ENCODE peak calls at places on chromosomes 13 and 19, in ten cellular contexts. O is pancreas; U is IMR-90; I is Calu3; W is activated CD8-positive, alpha-beta T cell treated with anti-CD3 and anti-CD28 coated beads for 36 hours; C is cardiac muscle cell; R is fibroblast of lung; A is AG09319; K is B cell; J is right lobe of liver. P is an unnamed sample.

GRCh38 chr19:58516964-58517833 is 2.4 kb downstream of the ZBTB45 start:
- DNase-seq in A (no peak), W (no peak), O (no peak), R (no peak), I (no peak), C (no peak), K (no peak), J (no peak), U (no peak), P (no peak)

GRCh38 chr13:25687622-25688225 is 315.9 kb downstream of the ATP8A2 start:
- DNase-seq in J (no peak), O (no peak), U (no peak), K (no peak), C (peak; percentile 23), A (no peak), W (no peak), I (no peak), R (peak; percentile 35), P (no peak)

GRCh38 chr13:108877300-108877699 is 247.9 kb downstream of the MYO16 start:
- DNase-seq in O (no peak), K (no peak), U (peak; percentile 51), A (no peak), I (no peak), C (no peak), J (no peak), R (peak; percentile 26), W (no peak), P (no peak)

GRCh38 chr19:41993612-41994483 is at the start of gene ATP1A3:
- DNase-seq in I (peak; percentile 78), K (peak; percentile 84), O (peak; percentile 25), W (peak; percentile 72), U (peak; percentile 21), R (peak; percentile 30), J (no peak), C (peak; percentile 60), A (no peak), P (peak; percentile 47)

GRCh38 chr19:58056261-58056660 is 2.8 kb upstream of the ZNF135 start:
- DNase-seq in C (no peak), J (no peak), A (no peak), U (no peak), W (no peak), R (no peak), O (no peak), K (no peak), I (no peak), P (no peak)

GRCh38 chr13:95235944-95236343 is 65.3 kb downstream of the ABCC4 start:
- DNase-seq in J (no peak), W (no peak), O (no peak), U (no peak), C (no peak), A (no peak), K (no peak), I (no peak), R (no peak), P (no peak)

GRCh38 chr13:30895773-30896172 is 10.3 kb upstream of the MEDAG start:
- DNase-seq in I (no peak), U (peak; percentile 92), J (no peak), O (no peak), R (peak; percentile 91), W (no peak), C (peak; percentile 95), A (peak; percentile 60), K (no peak), P (no peak)

GRCh38 chr13:96994030-96994848 is at the start of gene OXGR1:
- DNase-seq in U (no peak), K (no peak), A (no peak), I (no peak), O (no peak), J (peak; percentile 54), C (no peak), R (no peak), W (no peak), P (no peak)

GRCh38 chr13:44088911-44089851 is 209.5 kb downstream of the LACC1 start:
- DNase-seq in U (no peak), J (no peak), O (no peak), R (no peak), K (peak; percentile 5), W (peak; percentile 60), A (no peak), C (no peak), I (no peak), P (no peak)

GRCh38 chr13:91167706-91168459 is 179.6 kb upstream of the MIR17HG start:
- DNase-seq in C (no peak), O (no peak), R (peak; percentile 18), K (no peak), I (no peak), U (no peak), J (no peak), A (no peak), W (no peak), P (no peak)

GRCh38 chr13:43114504-43114903 is 91.1 kb downstream of the DNAJC15 start:
- DNase-seq in O (no peak), W (no peak), A (no peak), K (no peak), C (no peak), I (no peak), U (no peak), R (no peak), J (no peak), P (no peak)

GRCh38 chr13:20869540-20869939 is 33.0 kb downstream of the XPO4 start:
- DNase-seq in A (no peak), U (peak; percentile 11), R (no peak), J (no peak), W (no peak), O (no peak), I (no peak), C (peak; percentile 41), K (no peak), P (no peak)

GRCh38 chr13:113187263-113187669 is 21.2 kb downstream of the PCID2 start:
- DNase-seq in O (peak; percentile 32), K (no peak), J (no peak), I (peak; percentile 74), C (peak; percentile 98), W (peak; percentile 76), A (peak; percentile 95), R (peak; percentile 100), U (peak; percentile 100), P (no peak)

GRCh38 chr19:40381321-40381720 is 8.7 kb downstream of the HIPK4 start:
- DNase-seq in I (no peak), W (no peak), K (no peak), A (no peak), J (no peak), O (no peak), C (no peak), R (no peak), U (no peak), P (no peak)
- TF ChIP-seq CTCF in I (no peak), W (no peak), K (no peak), A (no peak), J (no peak), O (no peak), C (no peak), R (no peak), U (no peak), P (peak; percentile 22)

GRCh38 chr13:70104481-70104880 is 3.1 kb upstream of the ATXN8OS start:
- DNase-seq in J (no peak), O (no peak), A (no peak), C (no peak), I (no peak), W (no peak), R (no peak), K (no peak), U (no peak), P (no peak)

DNA sequence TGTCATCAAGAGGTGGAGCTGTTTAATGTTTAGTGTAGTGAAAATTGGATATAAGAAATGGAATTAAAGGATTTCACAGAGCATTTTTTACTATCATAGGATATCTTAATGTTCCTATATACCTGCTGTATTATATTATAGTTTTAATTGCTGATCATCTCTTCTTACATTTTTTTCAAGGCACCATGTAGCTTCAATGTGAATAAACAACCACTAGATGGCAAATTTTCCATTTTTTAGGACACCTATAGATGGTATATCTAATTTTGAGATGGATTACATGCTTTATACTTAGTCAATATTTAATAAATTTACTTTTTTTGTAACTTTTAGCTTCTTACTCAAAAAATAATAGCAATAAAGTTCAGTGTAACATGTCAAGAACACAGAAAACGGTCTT is 9.0 kb upstream of the ATXN8OS start:
- DNase-seq in U (no peak), C (no peak), I (no peak), K (no peak), O (no peak), R (no peak), A (no peak), W (no peak), J (no peak), P (no peak)
- TF ChIP-seq CTCF in U (no peak), C (no peak), I (no peak), K (no peak), O (no peak), R (peak; percentile 11), A (no peak), W (no peak), J (no peak), P (peak; percentile 76)

GRCh38 chr13:50521750-50522149 is 321.7 kb downstream of the DLEU7 start:
- DNase-seq in W (no peak), C (peak; percentile 86), K (no peak), O (peak; percentile 31), U (peak; percentile 30), J (no peak), R (peak; percentile 49), I (no peak), A (peak; percentile 27), P (no peak)

GRCh38 chr13:50521191-50521590 is 322.3 kb downstream of the DLEU7 start:
- DNase-seq in I (no peak), K (no peak), A (no peak), U (no peak), W (no peak), R (no peak), J (no peak), O (no peak), C (no peak), P (no peak)

GRCh38 chr13:50518131-50518530 is 325.4 kb downstream of the DLEU7 start:
- DNase-seq in U (peak; percentile 26), J (no peak), I (no peak), C (no peak), O (no peak), R (peak; percentile 50), K (no peak), W (no peak), A (no peak), P (no peak)

GRCh38 chr13:50518791-50519201 is 324.7 kb downstream of the DLEU7 start:
- DNase-seq in K (no peak), W (no peak), O (no peak), J (peak; percentile 69), U (peak; percentile 72), R (peak; percentile 47), C (peak; percentile 77), I (no peak), A (no peak), P (no peak)

DNA sequence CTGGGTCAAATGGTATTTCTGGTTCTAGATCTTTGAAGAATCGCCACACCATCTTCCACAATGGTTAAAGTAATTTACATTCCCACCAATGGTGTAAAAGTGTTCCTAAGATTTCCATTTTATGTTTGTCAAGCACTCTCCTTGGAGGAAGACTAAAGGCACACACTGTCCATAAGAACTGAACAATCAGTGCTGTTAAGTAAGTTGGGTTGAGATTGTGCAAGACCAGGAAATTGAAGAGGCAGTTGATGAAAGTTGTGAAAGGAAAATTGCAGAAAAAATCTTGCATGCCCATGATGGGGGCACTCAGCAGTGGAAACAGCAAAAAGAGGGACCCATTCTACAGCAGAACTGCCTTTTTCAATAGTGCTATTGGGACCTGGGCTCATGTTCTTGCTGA is 323.6 kb downstream of the DLEU7 start:
- DNase-seq in W (no peak), I (no peak), C (peak; percentile 51), U (no peak), J (no peak), O (no peak), A (no peak), R (no peak), K (no peak), P (no peak)
- TF ChIP-seq CTCF in W (no peak), I (no peak), C (no peak), U (no peak), J (no peak), O (no peak), A (no peak), R (no peak), K (no peak), P (no peak)

GRCh38 chr13:48504606-48505369 is 28.1 kb downstream of the RCBTB2 start:
- DNase-seq in J (no peak), O (no peak), R (no peak), U (no peak), C (no peak), W (peak; percentile 42), I (no peak), A (no peak), K (no peak), P (no peak)
- TF ChIP-seq CTCF in J (no peak), O (no peak), R (no peak), U (no peak), C (no peak), W (no peak), I (no peak), A (no peak), K (no peak), P (no peak)